ENCODE peak calls at places on chromosomes 11 and 22, in four cellular contexts. A is K562, P is GM12878, F is WTC11. O is an unnamed sample.

GRCh38 chr11:122769126-122769780 is 69.0 kb upstream of the CRTAM start:
- DNase-seq in A (no peak), P (no peak), F (no peak), O (no peak)

GRCh38 chr11:105588001-105588400 is 21.9 kb upstream of the GRIA4 start:
- DNase-seq in A (no peak), P (no peak), F (no peak), O (no peak)

GRCh38 chr11:79047980-79048379 is 392.9 kb downstream of the TENM4 start:
- DNase-seq in A (no peak), P (no peak), F (no peak), O (no peak)

GRCh38 chr11:32821517-32821916 is 8.2 kb upstream of the PRRG4 start:
- DNase-seq in A (no peak), P (no peak), F (no peak), O (no peak)

GRCh38 chr11:106524446-106524845 is 447.0 kb downstream of the AASDHPPT start:
- DNase-seq in A (no peak), P (no peak), F (no peak), O (no peak)

GRCh38 chr11:19395050-19395449 is 154.3 kb upstream of the E2F8 start:
- DNase-seq in A (no peak), P (no peak), F (peak; percentile 55), O (no peak)

GRCh38 chr11:116984186-116984585 is 114.0 kb downstream of the SIK3 start:
- DNase-seq in A (no peak), P (no peak), F (no peak), O (peak; percentile 68)

GRCh38 chr22:33299245-33299956 is 241.2 kb upstream of the SYN3 start:
- DNase-seq in A (no peak), P (peak; percentile 95), F (no peak), O (no peak)

GRCh38 chr11:76770642-76771445 is 12.3 kb upstream of the TSKU start:
- DNase-seq in A (no peak), P (no peak), F (no peak), O (peak; percentile 69)

GRCh38 chr11:8829556-8829955 is 81.4 kb upstream of the AKIP1 start:
- DNase-seq in A (no peak), P (no peak), F (no peak), O (no peak)

GRCh38 chr11:116840224-116840745 is 2.9 kb upstream of the APOA1 start:
- DNase-seq in A (peak; percentile 29), P (no peak), F (no peak), O (peak; percentile 47)

GRCh38 chr11:72012897-72013721 is 14.4 kb downstream of the IL18BP start:
- DNase-seq in A (no peak), P (no peak), F (no peak), O (no peak)

GRCh38 chr22:24996420-24996952 is 44.0 kb downstream of the KIAA1671 start:
- DNase-seq in A (no peak), P (no peak), F (peak; percentile 61), O (no peak)

GRCh38 chr22:37095113-37095512 is 14.4 kb downstream of the TMPRSS6 start:
- DNase-seq in A (peak; percentile 10), P (no peak), F (no peak), O (no peak)

GRCh38 chr11:1563697-1564534 is 8.2 kb downstream of the DUSP8 start:
- DNase-seq in A (no peak), P (no peak), F (no peak), O (no peak)

GRCh38 chr11:131894615-131895544 is 524.5 kb downstream of the NTM start:
- DNase-seq in A (no peak), P (no peak), F (no peak), O (no peak)

GRCh38 chr11:33168605-33169240 is 7.4 kb upstream of the CSTF3 start:
- DNase-seq in A (no peak), P (no peak), F (no peak), O (no peak)

GRCh38 chr11:124108158-124108557 is 7.1 kb upstream of the VWA5A start:
- DNase-seq in A (peak; percentile 40), P (no peak), F (peak; percentile 20), O (peak; percentile 3)

GRCh38 chr11:46345131-46345597 is 2.1 kb upstream of the DGKZ start:
- DNase-seq in A (no peak), P (no peak), F (peak; percentile 55), O (no peak)

GRCh38 chr11:92917927-92918326 is 51.5 kb upstream of the MTNR1B start:
- DNase-seq in A (no peak), P (no peak), F (no peak), O (no peak)

GRCh38 chr22:46150615-46151423 is 493 bp downstream of the PPARA start:
- DNase-seq in A (peak; percentile 88), P (no peak), F (peak; percentile 38), O (no peak)

GRCh38 chr22:39384750-39385480 is 14.7 kb upstream of the TAB1 start:
- DNase-seq in A (peak; percentile 43), P (no peak), F (peak; percentile 72), O (peak; percentile 35)

GRCh38 chr11:66843776-66844495 is 695 bp downstream of the RCE1 start:
- DNase-seq in A (no peak), P (no peak), F (no peak), O (peak; percentile 14)

GRCh38 chr11:110092577-110093406 is at the start of gene ZC3H12C:
- DNase-seq in A (peak; percentile 80), P (no peak), F (peak; percentile 79), O (peak; percentile 84)

GRCh38 chr11:7643323-7643722 is 30.0 kb downstream of the CYB5R2 start:
- DNase-seq in A (no peak), P (no peak), F (no peak), O (no peak)

GRCh38 chr11:130209944-130210854 is 50.6 kb downstream of the ST14 start:
- DNase-seq in A (no peak), P (no peak), F (peak; percentile 8), O (no peak)

GRCh38 chr11:368414-369335 is 624 bp upstream of the B4GALNT4 start:
- DNase-seq in A (peak; percentile 82), P (no peak), F (peak; percentile 43), O (peak; percentile 27)

GRCh38 chr11:67503119-67504022 is 1.8 kb downstream of the PITPNM1 start:
- DNase-seq in A (no peak), P (no peak), F (no peak), O (no peak)

GRCh38 chr11:127063191-127063590 is 62.6 kb upstream of the KIRREL3 start:
- DNase-seq in A (no peak), P (no peak), F (no peak), O (no peak)

GRCh38 chr11:76074178-76075112 is 131.9 kb downstream of the WNT11 start:
- DNase-seq in A (peak; percentile 33), P (no peak), F (no peak), O (no peak)

GRCh38 chr22:23763579-23764331 is 965 bp downstream of the C22orf15 start:
- DNase-seq in A (peak; percentile 35), P (no peak), F (peak; percentile 70), O (no peak)

GRCh38 chr11:125943661-125944349 is 2.0 kb upstream of the VSIG10L2 start:
- DNase-seq in A (no peak), P (no peak), F (no peak), O (no peak)

GRCh38 chr11:32029721-32030120 is 61.2 kb upstream of the RCN1 start:
- DNase-seq in A (no peak), P (no peak), F (no peak), O (no peak)

GRCh38 chr11:27694992-27695391 is 5.3 kb downstream of the BDNF start:
- DNase-seq in A (no peak), P (no peak), F (no peak), O (no peak)
- TF ChIP-seq TCF7 in A (no peak), P (no peak), F (no peak), O (no peak)

GRCh38 chr11:18390088-18390487 is 4.3 kb upstream of the LDHA start:
- DNase-seq in A (no peak), P (no peak), F (no peak), O (no peak)

GRCh38 chr11:18379201-18379600 is 15.2 kb upstream of the LDHA start:
- DNase-seq in A (no peak), P (no peak), F (no peak), O (no peak)

GRCh38 chr11:18383388-18384156 is 10.8 kb upstream of the LDHA start:
- DNase-seq in A (peak; percentile 27), P (peak; percentile 70), F (no peak), O (peak; percentile 91)

DNA sequence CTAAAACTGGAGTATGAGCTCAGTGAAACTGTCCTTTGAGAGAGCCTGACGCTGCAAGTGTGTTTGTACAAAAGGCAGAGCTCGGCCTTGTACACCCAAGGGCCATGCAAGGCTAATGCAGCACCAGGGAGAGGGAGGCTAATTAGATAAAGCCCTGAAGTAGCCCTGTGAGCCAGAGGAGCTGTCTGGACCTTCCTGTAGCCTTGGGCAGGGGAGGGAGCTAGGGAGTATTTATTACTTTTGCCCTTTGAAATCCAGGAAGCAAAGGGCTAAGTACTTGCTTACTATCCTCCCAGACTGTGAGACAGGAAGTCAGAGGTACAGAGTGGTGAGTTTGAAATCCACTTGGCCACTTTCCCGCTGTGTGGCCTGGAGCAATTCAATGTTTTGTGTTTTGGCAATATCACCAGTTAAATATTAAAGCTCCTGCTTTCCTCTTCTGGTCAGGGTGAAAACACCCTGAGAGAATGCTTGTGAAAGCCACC is 10.2 kb upstream of the LDHA start:
- DNase-seq in A (peak; percentile 20), P (peak; percentile 51), F (no peak), O (peak; percentile 80)
- TF ChIP-seq TCF7 in A (no peak), P (peak; percentile 2), F (no peak), O (no peak)

DNA sequence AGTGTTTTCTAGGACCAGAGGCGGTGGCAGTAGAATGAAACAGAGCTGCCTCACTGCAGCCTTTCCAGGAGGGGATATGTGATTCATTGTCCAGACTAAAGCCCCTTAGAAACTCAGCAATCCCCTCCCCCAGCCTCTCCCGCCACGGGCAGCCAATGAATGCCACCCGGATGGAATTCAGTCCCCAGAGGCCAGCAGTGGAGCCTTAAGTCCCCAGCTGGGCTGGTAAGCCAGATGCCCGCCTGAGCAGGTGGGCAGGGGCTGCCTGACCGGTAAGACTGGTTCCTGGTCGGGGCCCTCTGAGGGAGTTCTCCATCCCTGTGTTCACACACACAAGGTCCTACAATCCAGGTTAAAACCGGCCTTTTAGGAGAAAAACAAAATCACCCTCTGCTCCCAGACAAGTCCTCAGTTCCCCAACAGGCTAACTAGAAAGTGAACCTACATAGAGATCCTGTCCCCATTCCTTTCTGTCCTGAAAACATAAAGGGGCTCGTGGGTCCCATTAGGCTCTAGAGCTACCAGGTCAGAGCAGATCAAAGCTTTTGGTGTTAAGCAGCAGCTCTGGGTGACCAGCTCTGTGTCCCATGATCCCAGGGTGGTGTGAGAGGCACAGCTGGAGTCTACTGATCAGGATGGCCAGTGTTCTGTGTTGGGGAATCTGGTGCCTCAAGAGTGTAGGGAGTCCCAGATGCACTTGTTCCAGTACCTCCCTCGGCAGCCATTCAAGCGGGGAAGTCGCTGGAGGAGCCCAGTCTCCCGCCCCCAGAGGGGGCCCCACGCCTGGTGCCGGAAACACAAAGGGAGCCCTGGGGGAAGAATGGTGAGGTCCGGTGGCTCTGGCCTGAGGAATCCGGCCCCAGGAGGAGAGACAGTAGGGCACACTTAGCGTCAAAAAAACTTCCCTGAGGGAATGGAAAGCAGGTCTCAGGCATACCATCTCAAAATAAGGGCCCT is 2.6 kb downstream of the PATZ1 start:
- DNase-seq in A (no peak), P (no peak), F (peak; percentile 76), O (no peak)
- TF ChIP-seq TCF7 in A (no peak), P (no peak), F (no peak), O (no peak)

DNA sequence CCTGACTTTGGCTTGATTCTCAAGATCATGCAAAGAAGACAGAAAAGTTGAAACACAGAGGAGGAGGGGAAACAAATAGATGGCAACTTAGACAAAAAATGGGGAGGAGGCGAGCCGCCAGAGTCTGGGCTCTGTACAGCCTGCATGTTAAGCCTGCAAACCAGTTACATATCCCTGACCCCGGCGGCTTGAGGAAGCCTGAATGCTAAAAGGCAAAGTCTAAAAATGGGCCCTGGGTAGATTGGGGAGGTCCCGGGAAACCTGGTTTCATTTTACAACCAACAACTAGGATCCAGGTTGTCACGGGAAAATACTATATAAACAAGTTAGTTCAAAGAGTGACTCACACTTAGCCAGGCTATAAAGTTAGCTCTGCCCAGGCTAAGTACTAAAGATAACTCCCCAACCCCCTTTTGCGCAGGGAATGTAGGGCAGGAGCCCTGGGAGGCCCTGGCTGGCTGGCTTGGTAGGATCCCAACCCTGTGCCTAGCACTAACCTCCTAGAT is 18.8 kb upstream of the ZBTB16 start:
- DNase-seq in A (peak; percentile 15), P (no peak), F (no peak), O (peak; percentile 27)
- TF ChIP-seq TCF7 in A (no peak), P (no peak), F (no peak), O (no peak)